ENCODE peak calls at places on chromosomes 12 and 14, in four cellular contexts. One of them, this sample, is unnamed.

GRCh38 chr12:64004639-64005038 is 160.1 kb downstream of the SRGAP1 start:
- DNase-seq in stimulated activated CD8-positive, alpha-beta memory T cell treated with anti-CD3 and anti-CD28 coated beads, Interleukin-15, amount 100 ng/mL, for 4 hours: no peak
- DNase-seq in B cell: no peak
- DNase-seq in NCI-H1092: no peak
- DNase-seq in this sample: no peak

GRCh38 chr12:3249081-3249800 is 172.1 kb downstream of the TSPAN9 start:
- DNase-seq in NCI-H1092: no peak
- DNase-seq in B cell: no peak
- DNase-seq in stimulated activated CD8-positive, alpha-beta memory T cell treated with anti-CD3 and anti-CD28 coated beads, Interleukin-15, amount 100 ng/mL, for 4 hours: no peak
- DNase-seq in this sample: no peak

GRCh38 chr12:46895726-46896125 is 69.9 kb upstream of the SLC38A4 start:
- DNase-seq in B cell: no peak
- DNase-seq in stimulated activated CD8-positive, alpha-beta memory T cell treated with anti-CD3 and anti-CD28 coated beads, Interleukin-15, amount 100 ng/mL, for 4 hours: no peak
- DNase-seq in NCI-H1092: no peak
- DNase-seq in this sample: no peak

GRCh38 chr12:46891306-46891705 is 65.5 kb upstream of the SLC38A4 start:
- DNase-seq in NCI-H1092: no peak
- DNase-seq in stimulated activated CD8-positive, alpha-beta memory T cell treated with anti-CD3 and anti-CD28 coated beads, Interleukin-15, amount 100 ng/mL, for 4 hours: no peak
- DNase-seq in B cell: no peak
- DNase-seq in this sample: peak

GRCh38 chr14:22882064-22882463 is 958 bp upstream of the REM2 start:
- DNase-seq in NCI-H1092: no peak
- DNase-seq in B cell: no peak
- DNase-seq in stimulated activated CD8-positive, alpha-beta memory T cell treated with anti-CD3 and anti-CD28 coated beads, Interleukin-15, amount 100 ng/mL, for 4 hours: no peak
- DNase-seq in this sample: no peak

GRCh38 chr14:94381149-94382030 is 7.0 kb downstream of the SERPINA1 start:
- DNase-seq in B cell: no peak
- DNase-seq in NCI-H1092: no peak
- DNase-seq in stimulated activated CD8-positive, alpha-beta memory T cell treated with anti-CD3 and anti-CD28 coated beads, Interleukin-15, amount 100 ng/mL, for 4 hours: no peak
- DNase-seq in this sample: no peak

GRCh38 chr12:97595423-97595822 is 132.8 kb downstream of the RMST start:
- DNase-seq in stimulated activated CD8-positive, alpha-beta memory T cell treated with anti-CD3 and anti-CD28 coated beads, Interleukin-15, amount 100 ng/mL, for 4 hours: no peak
- DNase-seq in NCI-H1092: peak
- DNase-seq in B cell: no peak
- DNase-seq in this sample: no peak

GRCh38 chr12:118190266-118190665 is 54.3 kb downstream of the PEBP1 start:
- DNase-seq in stimulated activated CD8-positive, alpha-beta memory T cell treated with anti-CD3 and anti-CD28 coated beads, Interleukin-15, amount 100 ng/mL, for 4 hours: no peak
- DNase-seq in NCI-H1092: no peak
- DNase-seq in B cell: no peak
- DNase-seq in this sample: peak

GRCh38 chr12:47808049-47808448 is 11.7 kb downstream of the HDAC7 start:
- DNase-seq in NCI-H1092: no peak
- DNase-seq in B cell: peak
- DNase-seq in stimulated activated CD8-positive, alpha-beta memory T cell treated with anti-CD3 and anti-CD28 coated beads, Interleukin-15, amount 100 ng/mL, for 4 hours: peak
- DNase-seq in this sample: peak

GRCh38 chr14:61041704-61042103 is 60.7 kb downstream of the SLC38A6 start:
- DNase-seq in stimulated activated CD8-positive, alpha-beta memory T cell treated with anti-CD3 and anti-CD28 coated beads, Interleukin-15, amount 100 ng/mL, for 4 hours: no peak
- DNase-seq in NCI-H1092: no peak
- DNase-seq in B cell: no peak
- DNase-seq in this sample: no peak

GRCh38 chr12:107917912-107918800 is 143.7 kb downstream of the ASCL4 start:
- DNase-seq in B cell: no peak
- DNase-seq in stimulated activated CD8-positive, alpha-beta memory T cell treated with anti-CD3 and anti-CD28 coated beads, Interleukin-15, amount 100 ng/mL, for 4 hours: no peak
- DNase-seq in NCI-H1092: no peak
- DNase-seq in this sample: peak

GRCh38 chr12:128069359-128069997 is 197.5 kb upstream of the TMEM132C start:
- DNase-seq in NCI-H1092: no peak
- DNase-seq in B cell: no peak
- DNase-seq in stimulated activated CD8-positive, alpha-beta memory T cell treated with anti-CD3 and anti-CD28 coated beads, Interleukin-15, amount 100 ng/mL, for 4 hours: no peak
- DNase-seq in this sample: peak

GRCh38 chr14:97499790-97500481 is 702.8 kb downstream of the VRK1 start:
- DNase-seq in B cell: no peak
- DNase-seq in NCI-H1092: no peak
- DNase-seq in stimulated activated CD8-positive, alpha-beta memory T cell treated with anti-CD3 and anti-CD28 coated beads, Interleukin-15, amount 100 ng/mL, for 4 hours: no peak
- DNase-seq in this sample: no peak

GRCh38 chr12:28996688-28997087 is 152.4 kb upstream of the FAR2 start:
- DNase-seq in stimulated activated CD8-positive, alpha-beta memory T cell treated with anti-CD3 and anti-CD28 coated beads, Interleukin-15, amount 100 ng/mL, for 4 hours: no peak
- DNase-seq in NCI-H1092: no peak
- DNase-seq in B cell: no peak
- DNase-seq in this sample: no peak

GRCh38 chr12:129401572-129401971 is 502.3 kb downstream of the TMEM132D start:
- DNase-seq in B cell: no peak
- DNase-seq in stimulated activated CD8-positive, alpha-beta memory T cell treated with anti-CD3 and anti-CD28 coated beads, Interleukin-15, amount 100 ng/mL, for 4 hours: no peak
- DNase-seq in NCI-H1092: no peak
- DNase-seq in this sample: no peak

GRCh38 chr12:4909734-4910501 is at the start of gene KCNA1:
- DNase-seq in stimulated activated CD8-positive, alpha-beta memory T cell treated with anti-CD3 and anti-CD28 coated beads, Interleukin-15, amount 100 ng/mL, for 4 hours: no peak
- DNase-seq in NCI-H1092: peak
- DNase-seq in B cell: peak
- DNase-seq in this sample: peak

GRCh38 chr12:16246264-16246663 is 31.2 kb downstream of the SLC15A5 start:
- DNase-seq in NCI-H1092: no peak
- DNase-seq in stimulated activated CD8-positive, alpha-beta memory T cell treated with anti-CD3 and anti-CD28 coated beads, Interleukin-15, amount 100 ng/mL, for 4 hours: no peak
- DNase-seq in B cell: no peak
- DNase-seq in this sample: no peak

GRCh38 chr12:26124491-26125450 is at the start of gene BHLHE41:
- DNase-seq in stimulated activated CD8-positive, alpha-beta memory T cell treated with anti-CD3 and anti-CD28 coated beads, Interleukin-15, amount 100 ng/mL, for 4 hours: no peak
- DNase-seq in B cell: peak
- DNase-seq in NCI-H1092: no peak
- DNase-seq in this sample: peak

GRCh38 chr12:116955382-116956021 is 44.8 kb downstream of the FBXW8 start:
- DNase-seq in stimulated activated CD8-positive, alpha-beta memory T cell treated with anti-CD3 and anti-CD28 coated beads, Interleukin-15, amount 100 ng/mL, for 4 hours: no peak
- DNase-seq in NCI-H1092: no peak
- DNase-seq in B cell: no peak
- DNase-seq in this sample: peak

GRCh38 chr12:71756054-71756675 is 1.5 kb downstream of the RAB21 start:
- DNase-seq in stimulated activated CD8-positive, alpha-beta memory T cell treated with anti-CD3 and anti-CD28 coated beads, Interleukin-15, amount 100 ng/mL, for 4 hours: no peak
- DNase-seq in NCI-H1092: no peak
- DNase-seq in B cell: no peak
- DNase-seq in this sample: no peak

GRCh38 chr14:96662116-96662901 is 134.9 kb upstream of the VRK1 start:
- DNase-seq in NCI-H1092: no peak
- DNase-seq in B cell: no peak
- DNase-seq in stimulated activated CD8-positive, alpha-beta memory T cell treated with anti-CD3 and anti-CD28 coated beads, Interleukin-15, amount 100 ng/mL, for 4 hours: no peak
- DNase-seq in this sample: peak

GRCh38 chr14:34450958-34451357 is 11.1 kb downstream of the SPTSSA start:
- DNase-seq in B cell: no peak
- DNase-seq in stimulated activated CD8-positive, alpha-beta memory T cell treated with anti-CD3 and anti-CD28 coated beads, Interleukin-15, amount 100 ng/mL, for 4 hours: no peak
- DNase-seq in NCI-H1092: no peak
- DNase-seq in this sample: no peak

GRCh38 chr12:44224399-44224798 is 388.5 kb downstream of the TMEM117 start:
- DNase-seq in stimulated activated CD8-positive, alpha-beta memory T cell treated with anti-CD3 and anti-CD28 coated beads, Interleukin-15, amount 100 ng/mL, for 4 hours: no peak
- DNase-seq in NCI-H1092: no peak
- DNase-seq in B cell: no peak
- DNase-seq in this sample: no peak

GRCh38 chr14:65170768-65171251 is 68.5 kb upstream of the MAX start:
- DNase-seq in B cell: peak
- DNase-seq in NCI-H1092: no peak
- DNase-seq in stimulated activated CD8-positive, alpha-beta memory T cell treated with anti-CD3 and anti-CD28 coated beads, Interleukin-15, amount 100 ng/mL, for 4 hours: no peak
- DNase-seq in this sample: no peak

GRCh38 chr12:122749569-122750332 is 2.9 kb upstream of the DENR start:
- DNase-seq in NCI-H1092: no peak
- DNase-seq in B cell: no peak
- DNase-seq in stimulated activated CD8-positive, alpha-beta memory T cell treated with anti-CD3 and anti-CD28 coated beads, Interleukin-15, amount 100 ng/mL, for 4 hours: no peak
- DNase-seq in this sample: peak

GRCh38 chr12:2531371-2531770 is 263.4 kb upstream of the FKBP4 start:
- DNase-seq in stimulated activated CD8-positive, alpha-beta memory T cell treated with anti-CD3 and anti-CD28 coated beads, Interleukin-15, amount 100 ng/mL, for 4 hours: no peak
- DNase-seq in B cell: no peak
- DNase-seq in NCI-H1092: no peak
- DNase-seq in this sample: no peak

GRCh38 chr14:65838565-65838964 is 426.0 kb downstream of the FUT8 start:
- DNase-seq in NCI-H1092: no peak
- DNase-seq in stimulated activated CD8-positive, alpha-beta memory T cell treated with anti-CD3 and anti-CD28 coated beads, Interleukin-15, amount 100 ng/mL, for 4 hours: no peak
- DNase-seq in B cell: no peak
- DNase-seq in this sample: no peak

GRCh38 chr14:92470215-92470614 is 43.4 kb upstream of the RIN3 start:
- DNase-seq in stimulated activated CD8-positive, alpha-beta memory T cell treated with anti-CD3 and anti-CD28 coated beads, Interleukin-15, amount 100 ng/mL, for 4 hours: no peak
- DNase-seq in B cell: no peak
- DNase-seq in NCI-H1092: no peak
- DNase-seq in this sample: no peak

GRCh38 chr12:38905480-38906351 is at the start of gene CPNE8:
- DNase-seq in NCI-H1092: no peak
- DNase-seq in B cell: peak
- DNase-seq in stimulated activated CD8-positive, alpha-beta memory T cell treated with anti-CD3 and anti-CD28 coated beads, Interleukin-15, amount 100 ng/mL, for 4 hours: no peak
- DNase-seq in this sample: peak

GRCh38 chr12:99389751-99390150 is 257.8 kb upstream of the GARIN6 start:
- DNase-seq in B cell: no peak
- DNase-seq in stimulated activated CD8-positive, alpha-beta memory T cell treated with anti-CD3 and anti-CD28 coated beads, Interleukin-15, amount 100 ng/mL, for 4 hours: no peak
- DNase-seq in NCI-H1092: no peak
- DNase-seq in this sample: no peak

GRCh38 chr12:131834798-131835615 is 6.8 kb downstream of the MMP17 start:
- DNase-seq in B cell: no peak
- DNase-seq in NCI-H1092: no peak
- DNase-seq in stimulated activated CD8-positive, alpha-beta memory T cell treated with anti-CD3 and anti-CD28 coated beads, Interleukin-15, amount 100 ng/mL, for 4 hours: no peak
- DNase-seq in this sample: no peak

GRCh38 chr12:52874573-52875435 is 26.0 kb upstream of the KRT78 start:
- DNase-seq in stimulated activated CD8-positive, alpha-beta memory T cell treated with anti-CD3 and anti-CD28 coated beads, Interleukin-15, amount 100 ng/mL, for 4 hours: no peak
- DNase-seq in NCI-H1092: no peak
- DNase-seq in B cell: no peak
- DNase-seq in this sample: no peak

GRCh38 chr14:82422186-82422585 is 888.5 kb upstream of the SEL1L start:
- DNase-seq in NCI-H1092: peak
- DNase-seq in B cell: no peak
- DNase-seq in stimulated activated CD8-positive, alpha-beta memory T cell treated with anti-CD3 and anti-CD28 coated beads, Interleukin-15, amount 100 ng/mL, for 4 hours: no peak
- DNase-seq in this sample: peak

GRCh38 chr14:91142214-91142668 is 28.4 kb downstream of the DGLUCY start:
- DNase-seq in NCI-H1092: no peak
- DNase-seq in stimulated activated CD8-positive, alpha-beta memory T cell treated with anti-CD3 and anti-CD28 coated beads, Interleukin-15, amount 100 ng/mL, for 4 hours: no peak
- DNase-seq in B cell: peak
- DNase-seq in this sample: no peak

GRCh38 chr12:5503774-5504173 is 71.9 kb downstream of the NTF3 start:
- DNase-seq in B cell: no peak
- DNase-seq in NCI-H1092: no peak
- DNase-seq in stimulated activated CD8-positive, alpha-beta memory T cell treated with anti-CD3 and anti-CD28 coated beads, Interleukin-15, amount 100 ng/mL, for 4 hours: no peak
- DNase-seq in this sample: no peak

GRCh38 chr14:61326847-61327246 is 5.5 kb downstream of the PRKCH start:
- DNase-seq in stimulated activated CD8-positive, alpha-beta memory T cell treated with anti-CD3 and anti-CD28 coated beads, Interleukin-15, amount 100 ng/mL, for 4 hours: no peak
- DNase-seq in NCI-H1092: no peak
- DNase-seq in B cell: no peak
- DNase-seq in this sample: no peak

GRCh38 chr14:36874396-36875138 is 212.9 kb downstream of the PAX9 start:
- DNase-seq in NCI-H1092: no peak
- DNase-seq in stimulated activated CD8-positive, alpha-beta memory T cell treated with anti-CD3 and anti-CD28 coated beads, Interleukin-15, amount 100 ng/mL, for 4 hours: no peak
- DNase-seq in B cell: no peak
- DNase-seq in this sample: no peak

GRCh38 chr14:41865894-41866293 is 259.2 kb downstream of the LRFN5 start:
- DNase-seq in stimulated activated CD8-positive, alpha-beta memory T cell treated with anti-CD3 and anti-CD28 coated beads, Interleukin-15, amount 100 ng/mL, for 4 hours: no peak
- DNase-seq in B cell: no peak
- DNase-seq in NCI-H1092: no peak
- DNase-seq in this sample: no peak

GRCh38 chr12:93621986-93622385 is 49.5 kb downstream of the SOCS2 start:
- DNase-seq in stimulated activated CD8-positive, alpha-beta memory T cell treated with anti-CD3 and anti-CD28 coated beads, Interleukin-15, amount 100 ng/mL, for 4 hours: no peak
- DNase-seq in NCI-H1092: no peak
- DNase-seq in B cell: no peak
- DNase-seq in this sample: no peak